ENCODE peak calls at places on chromosomes 4 and X, in ten cellular contexts. B is stimulated activated CD4-positive, alpha-beta T cell treated with anti-CD3 and anti-CD28 coated beads, Interleukin-15, amount 100 ng/mL, for 24 hours; F is fibroblast of mammary gland; A is GM04503; I is brain microvascular endothelial cell; J is NB4; Y is NCI-H2029; K is activated naive CD4-positive, alpha-beta T cell treated with anti-CD3 and anti-CD28 coated beads, Interleukin-2, amount 10 ng/mL, durations not matched to agents 7 days and 5 days; V is endothelial cell; X is A549. L is an unnamed sample.

GRCh38 chr4:20764353-20764752 is 64.1 kb downstream of the PACRGL start:
- DNase-seq in B (no peak), F (peak), A (no peak), I (peak), J (no peak), Y (no peak), K (no peak), V (no peak), X (no peak), L (no peak)

GRCh38 chr4:37533286-37534033 is 152.7 kb downstream of the RELL1 start:
- DNase-seq in B (no peak), F (no peak), A (no peak), I (no peak), J (no peak), Y (no peak), K (no peak), V (no peak), X (no peak), L (no peak)

GRCh38 chrX:23885803-23886202 is 21.9 kb downstream of the APOO start:
- DNase-seq in B (no peak), F (no peak), A (no peak), I (no peak), J (no peak), Y (no peak), K (no peak), V (no peak), X (no peak), L (no peak)

GRCh38 chr4:78293841-78294301 is 236.7 kb downstream of the FRAS1 start:
- DNase-seq in B (no peak), F (peak), A (peak), I (peak), J (no peak), Y (no peak), K (no peak), V (no peak), X (no peak), L (peak)

GRCh38 chr4:13455411-13455810 is 28.7 kb downstream of the RAB28 start:
- DNase-seq in B (no peak), F (peak), A (no peak), I (peak), J (no peak), Y (no peak), K (no peak), V (no peak), X (no peak), L (peak)

GRCh38 chr4:44493924-44494323 is 45.3 kb upstream of the KCTD8 start:
- DNase-seq in B (no peak), F (peak), A (no peak), I (peak), J (peak), Y (no peak), K (no peak), V (no peak), X (peak), L (peak)

GRCh38 chr4:73520821-73521220 is 39.3 kb downstream of the AFM start:
- DNase-seq in B (no peak), F (peak), A (peak), I (peak), J (peak), Y (no peak), K (no peak), V (no peak), X (no peak), L (no peak)

GRCh38 chr4:47835489-47835888 is 2.4 kb downstream of the CORIN start:
- DNase-seq in B (no peak), F (no peak), A (no peak), I (peak), J (peak), Y (no peak), K (no peak), V (no peak), X (no peak), L (peak)

GRCh38 chr4:53534684-53535083 is 56.6 kb downstream of the LNX1 start:
- DNase-seq in B (no peak), F (no peak), A (no peak), I (no peak), J (no peak), Y (no peak), K (no peak), V (no peak), X (no peak), L (no peak)

GRCh38 chr4:15938182-15938581 is 358 bp downstream of the FGFBP1 start:
- DNase-seq in B (no peak), F (no peak), A (no peak), I (no peak), J (no peak), Y (no peak), K (no peak), V (no peak), X (peak), L (no peak)

GRCh38 chr4:36285784-36286480 is 4.5 kb downstream of the DTHD1 start:
- DNase-seq in B (peak), F (no peak), A (no peak), I (no peak), J (peak), Y (no peak), K (peak), V (no peak), X (no peak), L (no peak)

GRCh38 chrX:131045786-131046185 is 12.4 kb upstream of the ARHGAP36 start:
- DNase-seq in B (no peak), F (no peak), A (no peak), I (no peak), J (no peak), Y (no peak), K (no peak), V (no peak), X (no peak), L (no peak)

GRCh38 chr4:6055030-6055429 is 36.8 kb upstream of the C4orf50 start:
- DNase-seq in B (no peak), F (no peak), A (no peak), I (no peak), J (no peak), Y (no peak), K (no peak), V (no peak), X (no peak), L (no peak)

GRCh38 chr4:134216436-134216835 is 14.8 kb upstream of the PABPC4L start:
- DNase-seq in B (no peak), F (no peak), A (peak), I (peak), J (no peak), Y (no peak), K (no peak), V (no peak), X (no peak), L (no peak)

GRCh38 chr4:158826882-158827281 is 58.1 kb downstream of the FNIP2 start:
- DNase-seq in B (no peak), F (no peak), A (no peak), I (no peak), J (no peak), Y (peak), K (no peak), V (no peak), X (no peak), L (no peak)

GRCh38 chr4:111204807-111205206 is 581.9 kb upstream of the PITX2 start:
- DNase-seq in B (no peak), F (peak), A (no peak), I (no peak), J (no peak), Y (no peak), K (no peak), V (no peak), X (no peak), L (no peak)

GRCh38 chr4:10180927-10181744 is 64.5 kb upstream of the WDR1 start:
- DNase-seq in B (peak), F (peak), A (no peak), I (peak), J (peak), Y (peak), K (peak), V (no peak), X (no peak), L (no peak)

GRCh38 chr4:2793578-2793919 is 664 bp downstream of the SH3BP2 start:
- DNase-seq in B (peak), F (peak), A (no peak), I (no peak), J (peak), Y (no peak), K (peak), V (peak), X (no peak), L (peak)

GRCh38 chrX:53091354-53091753 is 2.6 kb upstream of the KANTR start:
- DNase-seq in B (no peak), F (no peak), A (no peak), I (no peak), J (no peak), Y (no peak), K (no peak), V (no peak), X (no peak), L (no peak)

GRCh38 chr4:44638091-44638490 is 13.3 kb downstream of the YIPF7 start:
- DNase-seq in B (no peak), F (peak), A (no peak), I (no peak), J (no peak), Y (no peak), K (no peak), V (no peak), X (no peak), L (no peak)

GRCh38 chr4:2284934-2285664 is 23.2 kb upstream of the MXD4 start:
- DNase-seq in B (no peak), F (peak), A (no peak), I (peak), J (peak), Y (no peak), K (peak), V (no peak), X (no peak), L (peak)

GRCh38 chr4:119138046-119138445 is 2.4 kb downstream of the MYOZ2 start:
- DNase-seq in B (no peak), F (peak), A (no peak), I (peak), J (no peak), Y (no peak), K (no peak), V (no peak), X (no peak), L (no peak)

GRCh38 chr4:681736-682451 is 7.1 kb downstream of the SLC49A3 start:
- DNase-seq in B (peak), F (no peak), A (no peak), I (no peak), J (no peak), Y (peak), K (peak), V (no peak), X (no peak), L (peak)

GRCh38 chrX:23784487-23785301 is 1.7 kb downstream of the SAT1 start:
- DNase-seq in B (no peak), F (peak), A (peak), I (peak), J (peak), Y (no peak), K (no peak), V (no peak), X (no peak), L (peak)

GRCh38 chr4:42555828-42556227 is 101.1 kb downstream of the ATP8A1 start:
- DNase-seq in B (no peak), F (peak), A (no peak), I (no peak), J (no peak), Y (no peak), K (no peak), V (no peak), X (no peak), L (no peak)

GRCh38 chrX:19888419-19888879 is 1.0 kb upstream of the SH3KBP1 start:
- DNase-seq in B (peak), F (peak), A (no peak), I (peak), J (peak), Y (peak), K (peak), V (peak), X (peak), L (peak)

GRCh38 chr4:105894570-105895323 is 524 bp upstream of the NPNT start:
- DNase-seq in B (peak), F (no peak), A (peak), I (no peak), J (no peak), Y (peak), K (no peak), V (peak), X (no peak), L (peak)

GRCh38 chr4:174349156-174349555 is 65.4 kb downstream of the CEP44 start:
- DNase-seq in B (no peak), F (no peak), A (no peak), I (no peak), J (no peak), Y (no peak), K (no peak), V (no peak), X (no peak), L (no peak)

GRCh38 chr4:75737398-75737797 is 13.0 kb downstream of the USO1 start:
- DNase-seq in B (no peak), F (no peak), A (no peak), I (no peak), J (no peak), Y (no peak), K (no peak), V (no peak), X (no peak), L (no peak)

GRCh38 chr4:185137233-185137925 is 5.7 kb upstream of the SLC25A4 start:
- DNase-seq in B (no peak), F (no peak), A (no peak), I (no peak), J (no peak), Y (no peak), K (no peak), V (no peak), X (no peak), L (no peak)